ENCODE peak calls at places on chromosomes 5 and 9, in seven cellular contexts. I is hepatocyte, Y is astrocyte, G is PC-9, K is SK-N-SH, L is IMR-90, C is fibroblast of lung. B is an unnamed sample.

GRCh38 chr9:93098236-93098946 is 2.4 kb downstream of the CARD19 start:
- DNase-seq in I (peak), Y (peak), G (peak), K (peak), L (peak), C (peak), B (peak)

GRCh38 chr5:93247126-93247525 is 333.9 kb downstream of the NR2F1-AS1 start:
- DNase-seq in I (no peak), Y (no peak), G (no peak), K (no peak), L (no peak), C (no peak), B (no peak)

GRCh38 chr5:129382921-129383672 is 77.0 kb upstream of the ADAMTS19 start:
- DNase-seq in I (no peak), Y (peak), G (no peak), K (no peak), L (peak), C (peak), B (peak)

GRCh38 chr9:111839981-111840380 is 45.2 kb upstream of the SHOC1 start:
- DNase-seq in I (no peak), Y (no peak), G (no peak), K (no peak), L (peak), C (peak), B (peak)

GRCh38 chr5:21802869-21803490 is 1050.2 kb downstream of the CDH12 start:
- DNase-seq in I (peak), Y (peak), G (no peak), K (peak), L (peak), C (peak), B (peak)

GRCh38 chr5:133779828-133780475 is 167.6 kb upstream of the FSTL4 start:
- DNase-seq in I (no peak), Y (no peak), G (no peak), K (no peak), L (no peak), C (no peak), B (no peak)

GRCh38 chr9:34405719-34406118 is 29.0 kb upstream of the MYORG start:
- DNase-seq in I (no peak), Y (peak), G (no peak), K (no peak), L (peak), C (peak), B (peak)

GRCh38 chr9:70510157-70510770 is 95.8 kb upstream of the KLF9 start:
- DNase-seq in I (peak), Y (no peak), G (no peak), K (peak), L (no peak), C (no peak), B (no peak)

GRCh38 chr9:73137286-73137899 is 14.3 kb upstream of the ANXA1 start:
- DNase-seq in I (no peak), Y (peak), G (no peak), K (no peak), L (no peak), C (no peak), B (no peak)

GRCh38 chr5:15234366-15234765 is 265.6 kb upstream of the FBXL7 start:
- DNase-seq in I (no peak), Y (no peak), G (no peak), K (no peak), L (peak), C (no peak), B (no peak)

GRCh38 chr9:121009657-121010056 is 40.4 kb downstream of the C5 start:
- DNase-seq in I (no peak), Y (no peak), G (no peak), K (no peak), L (no peak), C (no peak), B (no peak)

GRCh38 chr9:91177661-91178280 is 183.9 kb downstream of the AUH start:
- DNase-seq in I (no peak), Y (peak), G (no peak), K (no peak), L (peak), C (peak), B (no peak)

GRCh38 chr9:97405551-97405950 is 6.3 kb upstream of the TDRD7 start:
- DNase-seq in I (no peak), Y (no peak), G (no peak), K (no peak), L (no peak), C (no peak), B (no peak)

GRCh38 chr5:150789943-150790611 is 11.5 kb downstream of the SMIM3 start:
- DNase-seq in I (peak), Y (peak), G (peak), K (no peak), L (peak), C (peak), B (peak)

GRCh38 chr9:129031514-129031913 is 3.4 kb upstream of the SH3GLB2 start:
- DNase-seq in I (no peak), Y (no peak), G (no peak), K (no peak), L (no peak), C (no peak), B (no peak)

GRCh38 chr5:67010684-67011409 is 185.8 kb downstream of the CD180 start:
- DNase-seq in I (no peak), Y (peak), G (peak), K (no peak), L (peak), C (peak), B (no peak)

GRCh38 chr9:133327834-133328484 is 8.0 kb downstream of the SURF6 start:
- DNase-seq in I (no peak), Y (no peak), G (no peak), K (no peak), L (no peak), C (no peak), B (no peak)

GRCh38 chr5:45779874-45780671 is 83.9 kb upstream of the HCN1 start:
- DNase-seq in I (no peak), Y (no peak), G (no peak), K (no peak), L (no peak), C (no peak), B (no peak)

GRCh38 chr5:181217111-181217804 is 5.8 kb upstream of the TRIM41 start:
- DNase-seq in I (peak), Y (peak), G (peak), K (peak), L (peak), C (peak), B (peak)

GRCh38 chr5:116225318-116225717 is 140.5 kb downstream of the COMMD10 start:
- DNase-seq in I (no peak), Y (no peak), G (no peak), K (no peak), L (no peak), C (no peak), B (no peak)

GRCh38 chr9:108105885-108106284 is 616.3 kb upstream of the KLF4 start:
- DNase-seq in I (no peak), Y (no peak), G (no peak), K (no peak), L (no peak), C (no peak), B (no peak)

GRCh38 chr5:43530648-43531047 is 15.7 kb upstream of the C5orf34 start:
- DNase-seq in I (no peak), Y (no peak), G (no peak), K (no peak), L (no peak), C (no peak), B (no peak)

GRCh38 chr9:99050292-99050911 is 54.5 kb upstream of the TGFBR1 start:
- DNase-seq in I (peak), Y (peak), G (peak), K (no peak), L (peak), C (no peak), B (peak)

GRCh38 chr9:132753593-132753880 is 83.3 kb downstream of the GTF3C4 start:
- DNase-seq in I (no peak), Y (no peak), G (no peak), K (no peak), L (no peak), C (no peak), B (no peak)

GRCh38 chr9:77563205-77563604 is 84.9 kb downstream of the GNA14 start:
- DNase-seq in I (no peak), Y (no peak), G (no peak), K (peak), L (no peak), C (no peak), B (no peak)

GRCh38 chr9:108474356-108474755 is 381.4 kb downstream of the ACTL7B start:
- DNase-seq in I (no peak), Y (peak), G (no peak), K (no peak), L (no peak), C (no peak), B (peak)

GRCh38 chr5:108748010-108748353 is 285 bp downstream of the FER start:
- DNase-seq in I (no peak), Y (no peak), G (no peak), K (no peak), L (no peak), C (no peak), B (no peak)

GRCh38 chr5:142680605-142681259 is 5.2 kb downstream of the FGF1 start:
- DNase-seq in I (peak), Y (peak), G (peak), K (no peak), L (peak), C (peak), B (peak)

GRCh38 chr9:76901801-76902200 is 4.1 kb downstream of the PRUNE2 start:
- DNase-seq in I (no peak), Y (no peak), G (no peak), K (no peak), L (no peak), C (no peak), B (no peak)

GRCh38 chr5:3954633-3955032 is 359.0 kb downstream of the IRX1 start:
- DNase-seq in I (no peak), Y (no peak), G (no peak), K (no peak), L (no peak), C (no peak), B (no peak)

GRCh38 chr5:38466444-38467189 is 89.8 kb downstream of the LIFR start:
- DNase-seq in I (no peak), Y (no peak), G (no peak), K (no peak), L (no peak), C (peak), B (no peak)

GRCh38 chr9:109918359-109919163 is 138.6 kb downstream of the PALM2AKAP2 start:
- DNase-seq in I (no peak), Y (no peak), G (no peak), K (no peak), L (no peak), C (peak), B (peak)

DNA sequence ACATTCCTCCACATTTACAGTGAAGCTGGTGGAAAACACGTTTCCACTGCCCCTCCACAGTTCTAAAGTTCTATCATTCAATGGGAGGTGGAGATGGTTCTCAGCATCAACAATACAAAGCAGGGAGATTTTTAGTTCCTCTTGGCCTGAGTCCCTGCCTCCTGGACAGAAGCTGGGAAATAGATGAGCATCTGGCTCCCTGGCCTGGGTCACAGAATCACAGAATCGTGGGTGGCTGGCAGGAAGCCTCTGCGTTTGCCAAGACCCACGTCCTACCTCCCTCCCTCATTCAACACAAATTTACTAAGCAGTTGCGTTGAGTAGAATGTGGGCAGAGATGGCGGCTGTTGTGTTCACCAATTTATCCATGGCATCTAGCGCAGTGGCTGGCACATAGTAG is 5.2 kb upstream of the PPARGC1B start:
- DNase-seq in I (no peak), Y (no peak), G (no peak), K (no peak), L (no peak), C (no peak), B (no peak)
- H2AFZ ChIP-seq in I (no peak), Y (no peak), G (no peak), K (no peak), L (no peak), C (no peak), B (no peak)

GRCh38 chr5:57033503-57033902 is 81.6 kb upstream of the MIER3 start:
- DNase-seq in I (no peak), Y (no peak), G (no peak), K (no peak), L (no peak), C (no peak), B (no peak)

GRCh38 chr5:57037355-57037754 is 85.4 kb upstream of the MIER3 start:
- DNase-seq in I (no peak), Y (no peak), G (no peak), K (peak), L (no peak), C (no peak), B (no peak)

GRCh38 chr5:57034517-57034916 is 82.6 kb upstream of the MIER3 start:
- DNase-seq in I (no peak), Y (no peak), G (peak), K (no peak), L (no peak), C (no peak), B (no peak)

GRCh38 chr5:57035955-57036354 is 84.0 kb upstream of the MIER3 start:
- DNase-seq in I (no peak), Y (no peak), G (no peak), K (no peak), L (no peak), C (no peak), B (no peak)

GRCh38 chr5:57036621-57037160 is 84.8 kb upstream of the MIER3 start:
- DNase-seq in I (no peak), Y (no peak), G (no peak), K (no peak), L (no peak), C (no peak), B (no peak)
- H3K4me3 ChIP-seq in I (no peak), Y (no peak), G (no peak), K (no peak), L (no peak), C (no peak), B (no peak)

DNA sequence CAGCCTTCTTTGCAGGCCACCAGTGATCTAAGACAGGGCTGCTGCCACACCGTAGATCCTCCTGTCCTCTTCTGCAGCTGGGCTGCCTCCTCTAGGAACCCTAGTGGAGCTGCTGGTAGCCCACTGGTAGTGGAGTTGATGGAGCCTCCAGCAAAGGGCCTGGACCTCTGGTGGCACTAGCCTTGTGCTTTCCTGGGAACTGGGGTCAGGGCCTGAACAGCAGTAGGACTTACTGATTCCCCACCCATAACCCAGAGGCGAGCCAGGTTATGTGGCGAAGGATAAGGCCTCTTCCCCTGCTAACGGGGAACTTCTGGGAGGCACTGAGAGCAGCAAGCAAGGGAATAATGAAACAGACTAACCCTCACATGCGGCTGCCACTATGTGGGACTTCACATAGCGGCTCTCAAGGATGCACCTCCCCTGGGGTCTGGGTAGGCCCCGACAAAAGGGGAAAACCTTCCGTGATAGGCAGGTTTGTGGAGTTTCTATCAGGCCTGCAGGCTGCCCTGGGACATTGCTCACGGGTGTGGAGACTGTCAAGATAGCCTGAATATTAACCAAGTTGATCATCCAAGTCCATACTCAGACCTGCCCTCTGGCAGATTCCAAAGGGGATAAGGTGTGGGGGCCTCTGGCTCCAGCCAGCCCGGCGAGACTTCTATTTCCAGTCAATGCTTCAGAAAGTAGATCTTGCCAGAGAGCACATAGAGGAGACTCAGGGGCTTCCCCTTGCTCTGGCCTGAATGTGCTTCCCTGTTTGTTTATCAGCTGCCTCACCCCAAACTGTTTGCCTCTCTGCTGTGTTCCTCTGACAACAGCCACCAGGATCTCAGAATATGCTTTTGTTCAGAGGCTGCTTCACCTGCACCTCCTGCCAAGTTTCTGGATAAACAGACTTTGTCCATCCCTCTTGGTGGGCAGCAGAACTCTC is 7.4 kb downstream of the SLC22A4 start:
- DNase-seq in I (no peak), Y (no peak), G (peak), K (no peak), L (no peak), C (no peak), B (no peak)
- H3K27ac ChIP-seq in I (no peak), Y (no peak), G (no peak), K (no peak), L (no peak), C (no peak), B (no peak)

GRCh38 chr5:111224561-111224989 is 391 bp downstream of the CAMK4 start:
- DNase-seq in I (no peak), Y (no peak), G (no peak), K (no peak), L (peak), C (no peak), B (no peak)
- H2AFZ ChIP-seq in I (peak), Y (peak), G (no peak), K (peak), L (peak), C (peak), B (peak)